ENCODE peak calls at places on chromosomes 4 and X, in four cellular contexts. One of them, this sample, is unnamed.

GRCh38 chr4:37734989-37735388 is 48.8 kb upstream of the RELL1 start:
- DNase-seq in foreskin fibroblast: no peak
- DNase-seq in NCI-H1436 treated with DMSO at 0.1 percent for 48 hours: no peak
- DNase-seq in adrenal gland: no peak
- DNase-seq in this sample: no peak

GRCh38 chr4:122633211-122633610 is 12.3 kb upstream of the IL21 start:
- DNase-seq in foreskin fibroblast: peak; percentile 8
- DNase-seq in NCI-H1436 treated with DMSO at 0.1 percent for 48 hours: no peak
- DNase-seq in adrenal gland: no peak
- DNase-seq in this sample: no peak

GRCh38 chr4:95640337-95640736 is 91.6 kb upstream of the UNC5C start:
- DNase-seq in foreskin fibroblast: no peak
- DNase-seq in NCI-H1436 treated with DMSO at 0.1 percent for 48 hours: no peak
- DNase-seq in adrenal gland: no peak
- DNase-seq in this sample: no peak

GRCh38 chr4:144399927-144400326 is 246.0 kb upstream of the HHIP start:
- DNase-seq in foreskin fibroblast: peak; percentile 83
- DNase-seq in NCI-H1436 treated with DMSO at 0.1 percent for 48 hours: no peak
- DNase-seq in adrenal gland: peak; percentile 18
- DNase-seq in this sample: no peak

GRCh38 chr4:174929346-174929745 is 11.2 kb downstream of the ADAM29 start:
- DNase-seq in foreskin fibroblast: no peak
- DNase-seq in NCI-H1436 treated with DMSO at 0.1 percent for 48 hours: no peak
- DNase-seq in adrenal gland: no peak
- DNase-seq in this sample: no peak

GRCh38 chr4:124965492-124965891 is 253.0 kb upstream of the ANKRD50 start:
- DNase-seq in foreskin fibroblast: no peak
- DNase-seq in NCI-H1436 treated with DMSO at 0.1 percent for 48 hours: no peak
- DNase-seq in adrenal gland: no peak
- DNase-seq in this sample: no peak

GRCh38 chr4:113153529-113154101 is 104.2 kb downstream of the ANK2 start:
- DNase-seq in foreskin fibroblast: no peak
- DNase-seq in NCI-H1436 treated with DMSO at 0.1 percent for 48 hours: no peak
- DNase-seq in adrenal gland: no peak
- DNase-seq in this sample: no peak

GRCh38 chrX:53374222-53374820 is 48.1 kb downstream of the SMC1A start:
- DNase-seq in foreskin fibroblast: peak; percentile 9
- DNase-seq in NCI-H1436 treated with DMSO at 0.1 percent for 48 hours: no peak
- DNase-seq in adrenal gland: no peak
- DNase-seq in this sample: no peak

GRCh38 chrX:41491267-41492004 is 44.3 kb downstream of the NYX start:
- DNase-seq in foreskin fibroblast: peak; percentile 81
- DNase-seq in NCI-H1436 treated with DMSO at 0.1 percent for 48 hours: no peak
- DNase-seq in adrenal gland: no peak
- DNase-seq in this sample: no peak

GRCh38 chrX:154738013-154738738 is 12.7 kb downstream of the GAB3 start:
- DNase-seq in foreskin fibroblast: peak; percentile 73
- DNase-seq in NCI-H1436 treated with DMSO at 0.1 percent for 48 hours: no peak
- DNase-seq in adrenal gland: peak; percentile 57
- DNase-seq in this sample: no peak

GRCh38 chr4:178293601-178294000 is 851.4 kb upstream of the AGA start:
- DNase-seq in foreskin fibroblast: no peak
- DNase-seq in NCI-H1436 treated with DMSO at 0.1 percent for 48 hours: no peak
- DNase-seq in adrenal gland: no peak
- DNase-seq in this sample: no peak

GRCh38 chrX:120309873-120310730 is 1.2 kb downstream of the TMEM255A start:
- DNase-seq in foreskin fibroblast: no peak
- DNase-seq in NCI-H1436 treated with DMSO at 0.1 percent for 48 hours: peak; percentile 2
- DNase-seq in adrenal gland: peak; percentile 10
- DNase-seq in this sample: no peak

GRCh38 chr4:84269531-84269930 is 229.6 kb downstream of the NKX6-1 start:
- DNase-seq in foreskin fibroblast: no peak
- DNase-seq in NCI-H1436 treated with DMSO at 0.1 percent for 48 hours: no peak
- DNase-seq in adrenal gland: no peak
- DNase-seq in this sample: no peak

GRCh38 chr4:40121515-40121914 is 64.9 kb downstream of the N4BP2 start:
- DNase-seq in foreskin fibroblast: peak; percentile 45
- DNase-seq in NCI-H1436 treated with DMSO at 0.1 percent for 48 hours: no peak
- DNase-seq in adrenal gland: no peak
- DNase-seq in this sample: no peak

GRCh38 chrX:31540313-31540712 is 468.5 kb upstream of the FTHL17 start:
- DNase-seq in foreskin fibroblast: no peak
- DNase-seq in NCI-H1436 treated with DMSO at 0.1 percent for 48 hours: no peak
- DNase-seq in adrenal gland: no peak
- DNase-seq in this sample: no peak

GRCh38 chr4:23594125-23594524 is 295.7 kb downstream of the PPARGC1A start:
- DNase-seq in foreskin fibroblast: no peak
- DNase-seq in NCI-H1436 treated with DMSO at 0.1 percent for 48 hours: no peak
- DNase-seq in adrenal gland: no peak
- DNase-seq in this sample: no peak

GRCh38 chrX:48663241-48663640 is 20.4 kb upstream of the WAS start:
- DNase-seq in foreskin fibroblast: no peak
- DNase-seq in NCI-H1436 treated with DMSO at 0.1 percent for 48 hours: no peak
- DNase-seq in adrenal gland: no peak
- DNase-seq in this sample: no peak

GRCh38 chr4:107380836-107381438 is 339.1 kb downstream of the PAPSS1 start:
- DNase-seq in foreskin fibroblast: peak; percentile 32
- DNase-seq in NCI-H1436 treated with DMSO at 0.1 percent for 48 hours: no peak
- DNase-seq in adrenal gland: no peak
- DNase-seq in this sample: no peak